ENCODE peak calls at places on chromosomes 12 and 14, in four cellular contexts. M is right atrium auricular region, Z is kidney, K is fibroblast of pulmonary artery. U is an unnamed sample.

GRCh38 chr12:96040305-96041133 is 5.1 kb upstream of the LTA4H start:
- DNase-seq in K (no peak), M (no peak), Z (no peak), U (no peak)

GRCh38 chr14:38731962-38732361 is 371.1 kb downstream of the SEC23A start:
- DNase-seq in K (no peak), Z (no peak), M (no peak), U (no peak)

GRCh38 chr12:128267651-128268347 is 829 bp downstream of the TMEM132C start:
- DNase-seq in Z (no peak), M (no peak), K (no peak), U (no peak)

GRCh38 chr14:105629886-105630215 is 103.5 kb downstream of the TMEM121 start:
- DNase-seq in K (no peak), Z (no peak), M (no peak), U (no peak)

GRCh38 chr14:66918527-66918926 is 270.7 kb upstream of the GARIN2 start:
- DNase-seq in K (no peak), Z (no peak), M (no peak), U (no peak)

GRCh38 chr12:9340422-9341259 is 132.4 kb upstream of the PZP start:
- DNase-seq in M (no peak), Z (no peak), K (no peak), U (no peak)

GRCh38 chr12:86228656-86229055 is 27.5 kb downstream of the MGAT4C start:
- DNase-seq in K (no peak), Z (no peak), M (no peak), U (peak)

GRCh38 chr12:59158066-59158465 is 237.8 kb upstream of the LRIG3 start:
- DNase-seq in Z (no peak), M (no peak), K (no peak), U (no peak)

GRCh38 chr12:127108360-127109215 is 1158.4 kb upstream of the TMEM132C start:
- DNase-seq in K (peak), M (no peak), Z (no peak), U (peak)

GRCh38 chr12:102182635-102183034 is 15.0 kb downstream of the PMCH start:
- DNase-seq in K (peak), M (no peak), Z (no peak), U (no peak)

GRCh38 chr12:27922591-27923139 is 49.9 kb downstream of the PTHLH start:
- DNase-seq in K (peak), Z (no peak), M (no peak), U (peak)

GRCh38 chr14:32633214-32633864 is 304.2 kb downstream of the AKAP6 start:
- DNase-seq in K (no peak), Z (no peak), M (no peak), U (no peak)

GRCh38 chr14:21346532-21347135 is 37.2 kb downstream of the SUPT16H start:
- DNase-seq in Z (no peak), M (no peak), K (no peak), U (peak)

GRCh38 chr14:56170028-56170427 is 51.8 kb downstream of the PELI2 start:
- DNase-seq in Z (no peak), M (no peak), K (peak), U (peak)

GRCh38 chr14:29548948-29549370 is 378.7 kb downstream of the PRKD1 start:
- DNase-seq in K (peak), M (no peak), Z (no peak), U (peak)

GRCh38 chr12:14284189-14284722 is 81.2 kb upstream of the ATF7IP start:
- DNase-seq in Z (peak), M (no peak), K (peak), U (peak)

GRCh38 chr12:117853600-117853999 is 115.2 kb downstream of the KSR2 start:
- DNase-seq in Z (no peak), K (no peak), M (no peak), U (no peak)

GRCh38 chr12:95204141-95204866 is 13.0 kb downstream of the FGD6 start:
- DNase-seq in M (peak), Z (peak), K (peak), U (peak)

GRCh38 chr12:115357681-115358080 is 673.7 kb upstream of the TBX3 start:
- DNase-seq in K (no peak), Z (no peak), M (no peak), U (no peak)

GRCh38 chr12:74646831-74647230 is 109.2 kb downstream of the ATXN7L3B start:
- DNase-seq in M (no peak), K (peak), Z (no peak), U (peak)

GRCh38 chr12:5246196-5246595 is 185.7 kb upstream of the NTF3 start:
- DNase-seq in M (no peak), Z (no peak), K (no peak), U (no peak)

GRCh38 chr12:32290411-32290810 is 108.9 kb upstream of the FGD4 start:
- DNase-seq in Z (no peak), M (no peak), K (no peak), U (peak)

GRCh38 chr14:95521001-95521400 is 4.6 kb upstream of the SYNE3 start:
- DNase-seq in Z (no peak), M (no peak), K (no peak), U (no peak)

GRCh38 chr12:116864371-116865160 is 16.7 kb downstream of the HRK start:
- DNase-seq in K (peak), M (no peak), Z (no peak), U (peak)

GRCh38 chr12:2845280-2845679 is 10.4 kb upstream of the NRIP2 start:
- DNase-seq in Z (peak), K (peak), M (no peak), U (peak)

GRCh38 chr12:2841056-2841455 is 6.2 kb upstream of the NRIP2 start:
- DNase-seq in Z (no peak), M (no peak), K (no peak), U (no peak)

GRCh38 chr12:2842948-2843347 is 8.1 kb upstream of the NRIP2 start:
- DNase-seq in M (no peak), Z (no peak), K (no peak), U (no peak)

DNA sequence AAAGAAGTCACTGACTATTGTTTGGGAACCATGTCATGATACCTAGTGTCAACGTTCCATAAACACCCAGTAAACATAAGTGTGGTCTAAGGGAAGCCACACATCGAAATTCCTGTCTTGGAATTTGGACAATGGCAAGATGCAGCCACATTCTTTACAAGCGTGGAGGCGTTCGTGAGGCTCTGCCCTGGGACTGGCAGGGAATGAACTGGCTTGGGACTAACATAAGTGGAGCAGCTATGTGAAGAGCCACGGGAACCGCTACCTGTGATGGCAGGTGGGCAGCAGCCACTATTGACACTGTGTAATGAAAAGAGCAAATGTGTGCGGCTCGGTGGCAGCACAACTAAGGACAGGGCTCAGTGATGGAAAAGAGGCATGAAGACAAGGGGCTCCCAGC is 10.0 kb upstream of the NRIP2 start:
- DNase-seq in M (no peak), K (peak), Z (no peak), U (no peak)
- H3K4me3 ChIP-seq in M (no peak), K (no peak), Z (no peak), U (no peak)

GRCh38 chr12:51028126-51028810 is 2.1 kb upstream of the SLC11A2 start:
- DNase-seq in K (peak), Z (no peak), M (no peak), U (peak)
- TF ChIP-seq CTCF in K (peak), Z (peak), M (peak), U (peak)

GRCh38 chr14:100841445-100842403 is 15.8 kb downstream of the MEG3 start:
- DNase-seq in K (no peak), M (no peak), Z (peak), U (no peak)
- H3K4me3 ChIP-seq in K (no peak), M (no peak), Z (no peak), U (no peak)

DNA sequence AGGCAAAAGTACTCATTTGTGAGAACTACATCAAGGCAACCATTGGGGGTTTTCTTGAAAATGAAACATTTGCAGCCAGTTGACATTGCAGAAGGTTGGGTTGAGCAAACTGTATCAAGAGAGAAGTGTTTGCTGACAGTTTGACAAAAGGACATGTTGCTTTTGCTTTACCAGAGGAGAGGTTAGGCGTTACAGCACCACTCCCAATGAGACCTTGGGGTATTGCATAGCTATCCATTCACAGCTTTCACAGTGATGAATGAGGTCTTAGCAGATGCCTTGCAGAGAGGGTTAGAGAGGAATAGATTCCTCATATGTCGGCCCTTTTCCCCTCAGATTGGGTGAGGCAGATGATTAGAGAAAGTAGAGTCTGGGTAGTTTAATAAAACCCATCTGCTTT is 988.9 kb upstream of the FLRT2 start:
- DNase-seq in M (no peak), Z (no peak), K (no peak), U (no peak)
- TF ChIP-seq CTCF in M (no peak), Z (no peak), K (no peak), U (no peak)

GRCh38 chr12:45269407-45269741 is 53.5 kb downstream of the ANO6 start:
- DNase-seq in K (no peak), Z (no peak), M (no peak), U (no peak)

GRCh38 chr12:45273717-45274271 is 57.9 kb downstream of the ANO6 start:
- DNase-seq in K (peak), Z (no peak), M (peak), U (peak)

GRCh38 chr12:45263587-45263986 is 47.7 kb downstream of the ANO6 start:
- DNase-seq in Z (no peak), K (no peak), M (no peak), U (no peak)

GRCh38 chr12:45268672-45269406 is 52.9 kb downstream of the ANO6 start:
- DNase-seq in Z (peak), K (peak), M (peak), U (peak)
- H3K4me3 ChIP-seq in Z (peak), K (peak), M (no peak), U (peak)

DNA sequence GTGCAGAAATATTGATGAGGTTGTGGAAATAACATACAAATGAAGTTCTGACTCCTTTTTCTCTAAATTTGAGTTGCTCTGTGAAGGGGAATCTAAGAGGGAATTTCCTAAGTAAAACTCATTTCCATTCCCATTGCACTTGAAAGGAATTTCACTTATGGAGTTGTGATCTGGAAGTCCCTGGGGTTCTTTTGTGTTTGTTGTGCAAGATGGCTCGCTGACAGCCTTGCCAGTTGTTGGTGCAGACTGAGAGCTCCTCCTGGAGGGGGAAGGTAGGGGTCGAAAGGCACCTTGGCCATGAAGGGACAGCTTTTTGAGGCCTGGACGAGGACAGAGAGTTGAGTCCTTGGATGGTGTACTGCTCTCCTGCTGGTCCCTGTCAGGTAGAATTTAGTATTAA is 72.0 kb downstream of the C12orf56 start:
- DNase-seq in M (no peak), K (peak), Z (no peak), U (peak)
- TF ChIP-seq CTCF in M (no peak), K (peak), Z (no peak), U (no peak)

GRCh38 chr14:76473381-76474263 is 97.7 kb downstream of the ESRRB start:
- DNase-seq in K (no peak), Z (no peak), M (no peak), U (peak)
- H3K4me3 ChIP-seq in K (no peak), Z (no peak), M (peak), U (no peak)

DNA sequence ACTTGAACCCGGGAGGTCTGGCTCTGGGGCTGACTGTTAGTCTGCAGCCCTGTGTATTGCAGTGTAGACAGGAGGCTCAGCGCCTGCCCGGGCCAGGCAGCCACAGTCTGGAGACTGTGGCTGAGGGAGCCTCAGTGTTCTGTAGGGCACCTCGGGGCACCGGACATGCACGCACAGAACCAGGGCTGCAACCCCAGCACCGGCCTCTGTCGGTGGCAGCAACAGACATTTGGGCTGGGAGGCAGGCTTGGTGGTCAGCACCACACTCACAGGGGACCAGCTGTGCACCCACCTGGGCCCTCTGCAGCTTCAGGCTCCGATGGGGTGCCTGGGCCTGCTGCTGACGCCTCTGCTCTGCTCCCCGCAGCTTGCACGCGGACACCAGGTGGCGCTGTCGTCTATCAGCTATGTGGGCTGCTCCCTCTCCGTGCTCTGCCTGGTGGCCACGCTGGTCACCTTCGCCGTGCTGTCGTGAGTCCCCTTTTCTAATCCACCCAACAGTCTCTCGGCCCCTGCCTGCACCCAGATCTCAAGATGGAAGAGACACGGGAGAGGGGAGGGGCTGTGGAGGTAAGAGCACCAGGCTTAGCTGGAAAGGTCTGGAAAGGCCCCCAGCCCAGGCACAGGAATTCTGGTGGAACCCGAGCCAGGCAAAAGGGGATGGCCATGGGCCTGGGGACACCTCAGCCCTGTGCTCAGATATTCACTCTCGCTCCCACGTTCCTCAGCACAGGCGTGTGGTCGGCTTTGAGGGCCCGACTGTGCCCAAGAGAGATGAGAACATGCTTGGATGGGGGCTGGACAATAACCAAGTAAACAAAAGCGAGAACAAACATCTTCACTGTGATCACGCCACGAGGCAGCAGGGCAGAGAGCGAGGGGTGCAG is 151.0 kb downstream of the ADGRD1 start:
- DNase-seq in M (peak), K (peak), Z (peak), U (peak)
- TF ChIP-seq CTCF in M (peak), K (peak), Z (peak), U (peak)

GRCh38 chr14:89418452-89418851 is 1.4 kb upstream of the FOXN3 start:
- DNase-seq in Z (no peak), M (no peak), K (no peak), U (no peak)
- H3K4me3 ChIP-seq in Z (no peak), M (peak), K (no peak), U (no peak)

GRCh38 chr12:105279460-105280056 is 43.6 kb upstream of the APPL2 start:
- DNase-seq in M (no peak), K (peak), Z (no peak), U (peak)

GRCh38 chr12:105275997-105276760 is 40.2 kb upstream of the APPL2 start:
- DNase-seq in K (no peak), Z (no peak), M (no peak), U (no peak)

GRCh38 chr12:105280966-105281693 is 45.2 kb upstream of the APPL2 start:
- DNase-seq in Z (no peak), M (no peak), K (peak), U (peak)

GRCh38 chr12:105281694-105282049 is 45.7 kb upstream of the APPL2 start:
- DNase-seq in Z (no peak), M (no peak), K (no peak), U (no peak)

GRCh38 chr12:105278043-105278697 is 42.2 kb upstream of the APPL2 start:
- DNase-seq in K (peak), Z (no peak), M (no peak), U (peak)
- TF ChIP-seq CTCF in K (peak), Z (peak), M (no peak), U (peak)

U was measured in fibroblast of the aortic adventitia.